ENCODE peak calls at places on chromosomes 7 and 10, in five cellular contexts. O is transverse colon, X is H1, N is endothelial cell of umbilical vein, Q is vagina. S is an unnamed sample.

GRCh38 chr7:106775975-106776607 is 89.0 kb upstream of the PIK3CG start:
- DNase-seq in O (no peak), Q (no peak), X (no peak), N (no peak), S (no peak)

GRCh38 chr7:30929686-30930085 is 18.0 kb downstream of the AQP1 start:
- DNase-seq in Q (no peak), N (no peak), O (no peak), X (peak), S (peak)

GRCh38 chr7:127704211-127704610 is 52.2 kb downstream of the SND1 start:
- DNase-seq in N (no peak), O (no peak), X (no peak), Q (no peak), S (no peak)

GRCh38 chr7:76016191-76016947 is 22.0 kb upstream of the TMEM120A start:
- DNase-seq in N (no peak), O (no peak), X (no peak), Q (no peak), S (no peak)

GRCh38 chr7:29287366-29287765 is 92.8 kb downstream of the CHN2 start:
- DNase-seq in O (no peak), X (no peak), N (peak), Q (no peak), S (no peak)

GRCh38 chr10:60788543-60788942 is 10.3 kb downstream of the CDK1 start:
- DNase-seq in N (peak), X (no peak), Q (no peak), O (no peak), S (no peak)

GRCh38 chr7:87128883-87129282 is 23.4 kb upstream of the DMTF1 start:
- DNase-seq in Q (no peak), N (peak), X (no peak), O (no peak), S (no peak)

GRCh38 chr7:159197066-159197975 is 52.7 kb upstream of the VIPR2 start:
- DNase-seq in N (no peak), Q (no peak), X (no peak), O (peak), S (peak)

GRCh38 chr10:15815242-15815885 is 44.9 kb downstream of the MINDY3 start:
- DNase-seq in X (no peak), O (no peak), Q (no peak), N (peak), S (no peak)

GRCh38 chr10:78202386-78202785 is 168.7 kb downstream of the RPS24 start:
- DNase-seq in O (no peak), Q (no peak), N (no peak), X (no peak), S (no peak)

GRCh38 chr10:49280001-49280408 is 19.0 kb upstream of the C10orf71 start:
- DNase-seq in O (no peak), X (no peak), Q (no peak), N (peak), S (no peak)

GRCh38 chr10:30047430-30047829 is 12.0 kb downstream of the JCAD start:
- DNase-seq in O (no peak), Q (no peak), N (no peak), X (no peak), S (no peak)

GRCh38 chr7:129947001-129947400 is 5.8 kb downstream of the UBE2H start:
- DNase-seq in O (no peak), Q (no peak), X (no peak), N (no peak), S (no peak)

GRCh38 chr10:106942035-106942662 is 222.4 kb downstream of the SORCS1 start:
- DNase-seq in X (no peak), Q (no peak), N (no peak), O (no peak), S (no peak)

GRCh38 chr7:117672433-117672832 is 192.6 kb downstream of the CFTR start:
- DNase-seq in Q (no peak), O (no peak), N (no peak), X (no peak), S (no peak)

GRCh38 chr10:8401531-8401930 is 347.0 kb downstream of the GATA3 start:
- DNase-seq in Q (no peak), X (no peak), N (no peak), O (no peak), S (no peak)

GRCh38 chr7:32941181-32941995 is 15.9 kb upstream of the FKBP9 start:
- DNase-seq in Q (no peak), N (peak), O (no peak), X (no peak), S (no peak)

GRCh38 chr7:78213402-78213801 is 414.8 kb downstream of the PHTF2 start:
- DNase-seq in N (no peak), O (no peak), X (no peak), Q (no peak), S (no peak)

GRCh38 chr10:95480102-95480900 is 80.9 kb downstream of the SORBS1 start:
- DNase-seq in X (no peak), N (peak), Q (no peak), O (no peak), S (no peak)

GRCh38 chr7:144437370-144438191 is 34.1 kb upstream of the NOBOX start:
- DNase-seq in Q (no peak), X (peak), O (peak), N (peak), S (no peak)

GRCh38 chr10:46520941-46521340 is 35.5 kb downstream of the GPRIN2 start:
- DNase-seq in N (no peak), O (peak), Q (no peak), X (peak), S (no peak)

GRCh38 chr7:110432061-110432553 is 658.8 kb upstream of the LRRN3 start:
- DNase-seq in O (no peak), X (no peak), Q (no peak), N (no peak), S (no peak)

GRCh38 chr10:5666324-5667220 is at the start of gene ASB13:
- DNase-seq in Q (peak), N (peak), X (peak), O (peak), S (peak)

GRCh38 chr7:85851571-85852193 is 664.8 kb upstream of the SEMA3D start:
- DNase-seq in N (peak), Q (no peak), X (no peak), O (no peak), S (no peak)

GRCh38 chr7:41007351-41007751 is 695.5 kb downstream of the INHBA start:
- DNase-seq in N (no peak), X (no peak), O (no peak), Q (no peak), S (no peak)

GRCh38 chr7:95950698-95951097 is 178.3 kb downstream of the DYNC1I1 start:
- DNase-seq in O (no peak), X (no peak), N (no peak), Q (no peak), S (no peak)

GRCh38 chr7:100614308-100614861 is 2.0 kb downstream of the MOSPD3 start:
- DNase-seq in N (no peak), X (no peak), O (no peak), Q (no peak), S (no peak)

GRCh38 chr10:92126100-92126650 is 164.7 kb downstream of the CPEB3 start:
- DNase-seq in O (no peak), N (peak), X (no peak), Q (no peak), S (no peak)

GRCh38 chr10:29160110-29160669 is 128.7 kb upstream of the LYZL1 start:
- DNase-seq in Q (no peak), O (no peak), N (peak), X (no peak), S (no peak)

GRCh38 chr10:81600185-81600584 is 274.8 kb upstream of the NRG3 start:
- DNase-seq in Q (no peak), X (no peak), N (peak), O (no peak), S (no peak)

GRCh38 chr7:66157060-66157459 is 42.4 kb downstream of the CRCP start:
- DNase-seq in X (no peak), Q (no peak), N (no peak), O (no peak), S (no peak)

GRCh38 chr10:21473135-21473534 is 52.3 kb downstream of the SKIDA1 start:
- DNase-seq in Q (peak), O (no peak), N (no peak), X (no peak), S (no peak)

GRCh38 chr10:49505589-49505988 is 33.3 kb downstream of the ERCC6 start:
- DNase-seq in Q (no peak), N (no peak), X (no peak), O (no peak), S (no peak)

GRCh38 chr7:326845-327304 is 36.9 kb downstream of the FOXL3 start:
- DNase-seq in O (peak), X (no peak), Q (no peak), N (no peak), S (no peak)

GRCh38 chr7:107972075-107972482 is 30.9 kb downstream of the LAMB1 start:
- DNase-seq in N (peak), X (no peak), O (no peak), Q (no peak), S (no peak)

GRCh38 chr10:101216207-101216607 is 13.1 kb downstream of the LBX1 start:
- DNase-seq in Q (no peak), O (no peak), N (no peak), X (peak), S (no peak)

GRCh38 chr10:101216631-101217425 is 12.4 kb downstream of the LBX1 start:
- DNase-seq in N (no peak), X (no peak), Q (no peak), O (no peak), S (no peak)

GRCh38 chr10:101217450-101218281 is 11.6 kb downstream of the LBX1 start:
- DNase-seq in X (peak), N (peak), O (peak), Q (no peak), S (no peak)

GRCh38 chr10:101215397-101216206 is 13.7 kb downstream of the LBX1 start:
- DNase-seq in N (no peak), X (no peak), Q (no peak), O (no peak), S (no peak)

DNA sequence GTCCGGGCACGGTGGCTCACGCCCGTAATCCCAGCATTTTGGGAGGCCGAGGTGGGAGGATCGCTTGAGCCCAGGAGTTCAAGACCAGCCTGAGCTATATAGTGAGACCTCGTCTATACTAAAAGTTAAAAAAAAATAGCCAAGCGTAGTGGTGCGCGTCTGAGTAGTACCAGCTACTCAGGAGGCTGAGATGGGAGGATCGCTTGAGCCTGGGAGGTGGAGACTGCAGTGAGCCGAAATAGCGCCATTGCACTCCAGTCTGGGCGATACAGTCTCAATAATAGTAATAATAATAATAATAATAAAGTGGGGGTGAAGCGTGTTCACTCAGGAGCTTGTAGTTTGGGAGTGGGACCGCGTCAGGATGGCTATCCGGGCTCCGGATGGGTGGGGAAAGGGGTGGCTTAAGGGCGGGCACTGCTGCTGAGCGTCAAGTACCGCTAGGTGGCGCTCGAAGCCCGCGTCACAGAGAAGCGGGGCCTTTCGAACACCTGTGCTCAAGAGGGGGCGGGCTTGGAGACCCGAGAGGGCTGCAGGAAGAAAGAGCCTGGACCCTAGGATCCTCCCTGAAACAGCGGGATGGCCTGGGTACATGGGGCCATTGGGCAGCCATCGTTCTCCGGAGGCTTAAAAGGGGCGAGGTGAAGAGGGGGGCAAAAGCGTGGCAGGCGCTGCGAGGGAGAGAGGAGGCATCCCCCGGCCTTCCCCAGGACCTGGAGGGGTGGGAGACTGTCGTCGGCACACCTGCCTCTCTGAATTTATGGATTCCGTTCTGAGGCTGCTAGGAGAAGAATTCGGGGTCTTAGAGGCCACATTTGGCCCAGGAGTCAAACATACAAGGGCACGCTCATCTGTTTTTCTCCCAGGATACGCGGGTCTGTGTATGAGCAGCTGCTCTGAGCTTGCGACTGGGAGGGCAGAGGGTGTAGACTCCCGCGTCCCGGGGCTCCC is 14.5 kb downstream of the LBX1 start:
- DNase-seq in N (peak), X (peak), O (peak), Q (no peak), S (no peak)
- TF ChIP-seq POLR2AphosphoS5 in N (no peak), X (no peak), O (no peak), Q (no peak), S (no peak)

GRCh38 chr10:132163278-132163765 is 23.4 kb upstream of the DPYSL4 start:
- DNase-seq in X (peak), O (peak), N (no peak), Q (no peak), S (no peak)
- TF ChIP-seq CTCF in X (peak), O (peak), N (no peak), Q (no peak), S (no peak)

GRCh38 chr10:43056568-43057011 is 20.3 kb upstream of the RET start:
- DNase-seq in O (no peak), X (no peak), N (no peak), Q (no peak), S (no peak)

GRCh38 chr10:43055991-43056567 is 20.8 kb upstream of the RET start:
- DNase-seq in Q (no peak), O (peak), N (no peak), X (no peak), S (no peak)

GRCh38 chr10:43053825-43054224 is 23.0 kb upstream of the RET start:
- DNase-seq in N (no peak), Q (no peak), X (no peak), O (peak), S (no peak)

GRCh38 chr10:43055217-43055616 is 21.7 kb upstream of the RET start:
- DNase-seq in O (no peak), X (no peak), N (no peak), Q (no peak), S (no peak)

DNA sequence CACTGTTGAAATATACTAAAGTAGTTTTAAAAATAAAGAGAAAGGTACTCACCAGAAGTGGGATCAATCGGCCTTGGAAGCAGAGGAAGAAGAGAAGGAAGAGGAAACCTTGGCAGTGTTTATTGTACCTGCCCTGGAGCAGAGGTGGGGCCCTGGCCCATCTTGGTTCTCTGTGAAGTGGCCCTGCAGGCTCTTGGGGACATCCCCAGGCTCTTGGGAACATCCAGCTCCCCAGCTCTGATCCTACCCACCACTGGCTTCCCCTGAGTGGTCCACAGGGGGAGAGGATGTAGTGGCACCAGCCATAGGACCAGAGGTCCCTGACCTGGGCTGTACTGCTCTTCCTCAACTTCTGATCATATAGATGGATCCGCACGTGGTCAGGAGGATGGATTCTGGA is 22.3 kb upstream of the RET start:
- DNase-seq in Q (no peak), O (no peak), N (no peak), X (no peak), S (no peak)
- TF ChIP-seq POLR2A in Q (no peak), O (no peak), N (no peak), X (no peak), S (no peak)

GRCh38 chr10:89278034-89278535 is 23.8 kb upstream of the IFIT2 start:
- DNase-seq in Q (no peak), O (no peak), N (peak), X (no peak), S (no peak)
- TF ChIP-seq POLR2AphosphoS5 in Q (no peak), O (peak), N (peak), X (no peak), S (peak)

GRCh38 chr7:24979863-24980694 is at the start of gene OSBPL3:
- DNase-seq in O (peak), X (peak), N (peak), Q (peak), S (peak)

GRCh38 chr7:24981544-24981951 is 1.6 kb upstream of the OSBPL3 start:
- DNase-seq in Q (no peak), N (peak), O (peak), X (peak), S (no peak)

GRCh38 chr7:24979470-24979862 is 512 bp downstream of the OSBPL3 start:
- DNase-seq in Q (no peak), O (peak), N (peak), X (peak), S (no peak)

GRCh38 chr7:24980695-24981543 is 941 bp upstream of the OSBPL3 start:
- DNase-seq in O (peak), X (peak), N (peak), Q (peak), S (no peak)

DNA sequence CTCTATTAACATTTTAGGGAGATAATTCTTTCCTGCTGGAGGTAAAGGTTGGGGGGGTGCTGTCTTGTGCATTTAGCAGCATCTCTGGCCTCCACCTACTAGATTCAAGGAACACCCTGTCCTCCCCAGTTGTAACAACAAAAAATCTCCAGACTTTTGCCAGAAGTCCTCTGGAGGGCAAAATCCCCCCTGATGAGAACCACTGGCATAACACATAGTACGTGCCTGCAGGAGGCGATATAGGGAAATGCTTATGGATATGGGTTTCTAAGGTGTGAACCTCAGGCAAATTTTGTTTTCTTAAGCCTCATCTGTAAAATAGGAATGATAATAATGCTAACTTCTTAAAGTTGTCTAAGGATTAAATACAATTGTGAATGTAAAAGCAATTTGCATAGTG is 2.9 kb upstream of the OSBPL3 start:
- DNase-seq in N (no peak), O (no peak), X (no peak), Q (no peak), S (no peak)
- TF ChIP-seq CTCF in N (no peak), O (no peak), X (peak), Q (no peak), S (no peak)

DNA sequence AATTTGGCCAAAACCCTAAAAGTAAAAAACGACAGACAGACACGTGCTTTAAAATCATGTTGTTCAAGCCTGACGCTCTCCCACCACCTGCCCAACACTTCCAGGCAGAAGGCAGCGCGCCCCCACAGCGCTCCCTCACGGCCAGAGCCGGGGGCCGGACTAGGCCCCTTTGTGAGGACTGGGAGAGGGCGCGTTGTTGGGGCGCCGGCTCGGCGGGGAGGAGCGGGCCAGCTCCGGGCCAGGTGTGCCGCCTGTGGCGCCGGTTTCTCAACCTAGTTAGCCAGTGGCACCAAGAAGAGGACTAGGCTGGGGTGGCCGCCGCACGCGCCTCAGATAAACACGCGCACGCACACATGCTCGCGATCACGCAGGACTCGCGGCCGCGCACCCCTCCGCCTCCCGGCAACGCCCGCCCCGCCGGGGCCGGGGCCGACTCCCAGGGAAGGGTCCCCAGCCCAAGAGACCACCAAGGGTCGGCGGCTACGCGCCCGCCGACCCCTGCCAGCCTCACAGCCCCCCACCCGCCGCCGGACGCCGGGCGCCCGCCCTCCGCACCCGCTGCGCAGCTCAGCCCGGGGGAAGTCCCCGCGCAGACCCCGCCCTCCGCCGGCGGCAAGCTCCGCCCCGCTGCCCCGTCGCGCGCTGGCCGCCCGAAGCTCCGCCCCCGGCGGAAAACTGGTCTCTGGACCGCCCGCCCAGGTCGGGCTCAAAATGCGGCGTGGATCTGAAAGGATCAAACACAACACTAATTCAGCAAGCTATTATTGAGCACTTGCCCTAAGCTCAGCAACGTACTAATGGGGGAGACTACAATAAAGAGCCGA is at the start of gene IMMP2L:
- DNase-seq in Q (no peak), N (peak), X (peak), O (peak), S (peak)
- TF ChIP-seq POLR2A in Q (peak), N (peak), X (peak), O (peak), S (peak)

GRCh38 chr7:1536768-1537630 is 6.5 kb downstream of the MAFK start:
- DNase-seq in N (peak), O (peak), Q (peak), X (peak), S (peak)
- TF ChIP-seq POLR2AphosphoS5 in N (peak), O (peak), Q (peak), X (no peak), S (peak)